ENCODE peak calls at places on chromosome 22, in six cellular contexts. P is suprapubic skin, F is GM23338, E is stomach, N is sigmoid colon, A is breast epithelium. J is an unnamed sample.

GRCh38 chr22:48799227-48799970 is 1028.3 kb downstream of the BRD1 start:
- DNase-seq in P (no peak), F (no peak), E (no peak), N (peak; percentile 26), A (no peak), J (peak; percentile 49)

GRCh38 chr22:32615874-32616564 is 141.4 kb downstream of the FBXO7 start:
- DNase-seq in P (no peak), F (peak; percentile 59), E (no peak), N (no peak), A (no peak), J (peak; percentile 46)

GRCh38 chr22:36562261-36562835 is 33.4 kb upstream of the EIF3D start:
- DNase-seq in P (no peak), F (no peak), E (peak; percentile 38), N (no peak), A (no peak), J (no peak)

GRCh38 chr22:49102367-49102766 is 725.3 kb downstream of the BRD1 start:
- DNase-seq in P (no peak), F (no peak), E (no peak), N (peak; percentile 38), A (no peak), J (peak; percentile 52)

GRCh38 chr22:21942407-21942895 is 10.2 kb downstream of the PPM1F start:
- DNase-seq in P (peak; percentile 89), F (no peak), E (peak; percentile 38), N (peak; percentile 91), A (peak; percentile 65), J (peak; percentile 92)

GRCh38 chr22:21823740-21824438 is 43.6 kb downstream of the MAPK1 start:
- DNase-seq in P (no peak), F (no peak), E (no peak), N (no peak), A (no peak), J (no peak)

GRCh38 chr22:31451709-31452571 is 37.7 kb downstream of the EIF4ENIF1 start:
- DNase-seq in P (no peak), F (peak; percentile 67), E (no peak), N (no peak), A (no peak), J (no peak)

GRCh38 chr22:17842386-17842785 is 68.1 kb upstream of the BID start:
- DNase-seq in P (no peak), F (no peak), E (peak; percentile 49), N (peak; percentile 76), A (no peak), J (peak; percentile 86)

GRCh38 chr22:35172452-35172851 is 84.8 kb upstream of the HMGXB4 start:
- DNase-seq in P (no peak), F (no peak), E (no peak), N (no peak), A (no peak), J (no peak)

GRCh38 chr22:20979243-20979809 is 2.8 kb upstream of the LZTR1 start:
- DNase-seq in P (no peak), F (peak; percentile 100), E (peak; percentile 67), N (peak; percentile 92), A (peak; percentile 77), J (no peak)

GRCh38 chr22:22986640-22987039 is 83.7 kb upstream of the GNAZ start:
- DNase-seq in P (no peak), F (no peak), E (no peak), N (no peak), A (no peak), J (no peak)

GRCh38 chr22:27218521-27218920 is 561.1 kb downstream of the MIAT start:
- DNase-seq in P (peak; percentile 77), F (no peak), E (no peak), N (peak; percentile 84), A (no peak), J (no peak)

GRCh38 chr22:45919504-45920286 is 57.3 kb downstream of the WNT7B start:
- DNase-seq in P (no peak), F (no peak), E (peak; percentile 72), N (no peak), A (peak; percentile 83), J (no peak)

GRCh38 chr22:18042685-18043084 is 18.3 kb upstream of the MICAL3 start:
- DNase-seq in P (no peak), F (no peak), E (no peak), N (no peak), A (no peak), J (no peak)

GRCh38 chr22:48548391-48548790 is 1279.3 kb downstream of the BRD1 start:
- DNase-seq in P (no peak), F (no peak), E (no peak), N (no peak), A (no peak), J (no peak)

GRCh38 chr22:21009638-21010425 is 5.1 kb upstream of the P2RX6 start:
- DNase-seq in P (no peak), F (peak; percentile 83), E (peak; percentile 48), N (no peak), A (no peak), J (no peak)

GRCh38 chr22:22691055-22691454 is 46.6 kb downstream of the GGTLC2 start:
- DNase-seq in P (no peak), F (no peak), E (no peak), N (no peak), A (no peak), J (no peak)

GRCh38 chr22:47474895-47475294 is 712.4 kb downstream of the TBC1D22A start:
- DNase-seq in P (no peak), F (no peak), E (no peak), N (no peak), A (no peak), J (no peak)

GRCh38 chr22:45504703-45505341 is 2.1 kb downstream of the FBLN1 start:
- DNase-seq in P (no peak), F (peak; percentile 47), E (no peak), N (no peak), A (no peak), J (no peak)

GRCh38 chr22:48889887-48890692 is 937.6 kb downstream of the BRD1 start:
- DNase-seq in P (peak; percentile 72), F (no peak), E (no peak), N (peak; percentile 55), A (no peak), J (peak; percentile 49)

GRCh38 chr22:29108137-29108536 is 35.3 kb downstream of the KREMEN1 start:
- DNase-seq in P (no peak), F (no peak), E (no peak), N (no peak), A (no peak), J (no peak)

GRCh38 chr22:30871391-30872281 is 96.9 kb downstream of the MORC2 start:
- DNase-seq in P (peak; percentile 66), F (no peak), E (no peak), N (peak; percentile 40), A (peak; percentile 36), J (peak; percentile 66)

GRCh38 chr22:27673839-27674238 is 127.7 kb downstream of the MN1 start:
- DNase-seq in P (no peak), F (no peak), E (no peak), N (no peak), A (no peak), J (peak; percentile 46)

GRCh38 chr22:25139062-25139461 is 60.6 kb upstream of the CRYBB3 start:
- DNase-seq in P (no peak), F (no peak), E (peak; percentile 57), N (peak; percentile 74), A (no peak), J (no peak)

GRCh38 chr22:42695294-42695693 is 25.4 kb downstream of the A4GALT start:
- DNase-seq in P (no peak), F (no peak), E (no peak), N (no peak), A (no peak), J (no peak)
- TF ChIP-seq POLR2AphosphoS5 in P (no peak), F (no peak), E (no peak), N (no peak), A (no peak), J (no peak)

DNA sequence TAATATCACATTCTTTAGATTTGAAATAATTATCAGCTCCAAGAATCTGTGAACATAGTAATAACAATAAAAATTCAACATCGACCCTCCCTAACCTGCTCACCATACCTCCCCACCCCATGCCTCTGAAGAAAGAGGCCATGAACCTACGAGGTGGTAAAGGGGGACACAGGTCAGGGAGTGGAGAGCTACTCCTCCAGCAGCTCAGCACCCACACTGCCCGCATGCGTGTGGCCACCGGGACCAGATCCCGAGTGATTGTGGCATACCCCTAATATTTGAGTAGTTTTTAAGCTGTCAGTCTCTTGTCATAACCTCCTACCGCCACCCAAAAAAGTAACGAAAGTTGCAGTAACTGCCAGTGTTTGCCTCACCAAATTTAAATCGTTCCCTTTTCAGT is 16.8 kb upstream of the ADSL start:
- DNase-seq in P (no peak), F (no peak), E (no peak), N (no peak), A (no peak), J (no peak)
- H3K27ac ChIP-seq in P (no peak overlapping the region), F (no peak overlapping the region), E (no peak overlapping the region), N (no peak overlapping the region), A (no peak overlapping the region), J (no peak overlapping the region)

GRCh38 chr22:19523240-19524169 is 705 bp downstream of the CLDN5 start:
- DNase-seq in P (peak; percentile 65), F (peak; percentile 86), E (no peak), N (no peak), A (no peak), J (peak; percentile 76)

GRCh38 chr22:19525666-19526065 is 1.5 kb upstream of the CLDN5 start:
- DNase-seq in P (peak; percentile 61), F (no peak), E (no peak), N (no peak), A (no peak), J (peak; percentile 13)

GRCh38 chr22:19525116-19525660 is 978 bp upstream of the CLDN5 start:
- DNase-seq in P (peak; percentile 68), F (no peak), E (no peak), N (no peak), A (no peak), J (peak; percentile 51)

GRCh38 chr22:19522881-19523239 is 1.4 kb downstream of the CLDN5 start:
- DNase-seq in P (peak; percentile 69), F (no peak), E (no peak), N (no peak), A (no peak), J (no peak)

DNA sequence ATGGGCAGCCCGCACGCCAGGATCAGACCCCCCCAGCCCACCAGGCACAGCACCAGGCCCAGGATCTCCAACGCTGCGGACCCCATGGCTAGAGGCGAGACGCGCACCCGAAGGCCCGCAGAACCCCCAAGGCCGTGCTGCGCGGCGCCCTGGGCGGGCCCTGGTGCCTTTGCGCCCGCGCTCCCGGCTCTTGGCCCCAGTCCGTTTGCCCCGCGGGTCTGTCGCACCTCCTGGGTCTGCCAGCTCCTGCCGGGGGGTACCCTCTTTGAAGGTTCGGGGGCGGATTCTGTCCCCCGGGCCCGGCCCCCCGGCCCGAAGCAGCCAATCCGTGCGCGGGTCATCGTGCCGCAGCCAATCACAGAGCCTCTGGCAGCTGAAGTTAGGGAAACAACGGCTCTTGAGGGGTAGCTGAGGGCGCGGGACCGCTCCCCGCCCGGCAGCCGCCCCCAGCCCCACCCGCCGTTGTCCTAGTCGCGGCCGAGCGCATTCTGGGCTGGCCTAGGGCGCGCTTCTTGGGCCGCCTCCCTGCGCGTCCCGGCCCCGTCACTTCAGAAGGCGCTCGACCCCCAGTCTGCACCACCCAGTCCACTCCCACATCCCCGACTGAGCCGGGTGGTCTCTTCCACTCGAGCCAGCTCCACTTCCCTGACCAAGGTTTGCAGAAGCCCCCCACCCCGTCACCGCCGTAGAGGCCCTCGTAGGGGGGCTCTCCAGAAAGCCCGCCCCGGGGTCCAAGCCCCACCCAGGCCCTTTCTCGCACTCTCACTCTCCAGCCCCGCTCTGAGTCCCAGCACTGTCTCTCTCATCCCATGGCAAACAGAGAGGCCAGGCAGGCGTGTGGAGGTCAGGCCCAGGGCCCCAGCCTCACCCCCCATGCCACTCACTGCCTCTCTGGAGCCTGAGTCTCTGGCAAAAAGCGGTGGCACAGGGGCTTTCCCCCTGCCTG is at the start of gene CLDN5:
- DNase-seq in P (peak; percentile 75), F (peak; percentile 82), E (no peak), N (no peak), A (peak; percentile 59), J (peak; percentile 76)
- TF ChIP-seq POLR2AphosphoS5 in P (no peak), F (no peak), E (no peak), N (peak; percentile 44), A (no peak), J (peak; percentile 88)

GRCh38 chr22:38246692-38247091 is 26.1 kb downstream of the TMEM184B start:
- DNase-seq in P (no peak), F (no peak), E (no peak), N (peak; percentile 88), A (no peak), J (no peak)
- H3K27ac ChIP-seq in P (peak overlapping the region; percentile 67), F (no peak overlapping the region), E (peak overlapping the region; percentile 58), N (peak overlapping the region; percentile 60), A (peak overlapping the region; percentile 67), J (peak overlapping the region; percentile 16)